ENCODE peak calls at places on chromosomes 13 and 19, in seven cellular contexts. I, X, B, Y, T, Z and C are unnamed samples.
A peak's percentile ranks its signal among the peaks of the same experiment; 100 is the strongest.

GRCh38 chr13:44302233-44302632 is 71.4 kb upstream of the SERP2 start:
- DNase-seq in Y (no peak), I (no peak), X (no peak), B (no peak), T (no peak), Z (no peak), C (no peak)

GRCh38 chr13:23622991-23623390 is 52.8 kb downstream of the TNFRSF19 start:
- DNase-seq in T (no peak), Z (no peak), Y (no peak), I (no peak), B (no peak), X (no peak), C (no peak)

GRCh38 chr19:52981329-52981728 is 18.6 kb upstream of the ZNF816 start:
- DNase-seq in I (peak; percentile 39), B (no peak), Y (no peak), T (no peak), Z (no peak), X (no peak), C (no peak)

GRCh38 chr13:59715591-59715990 is 448.1 kb downstream of the DIAPH3 start:
- DNase-seq in X (no peak), Y (no peak), T (peak; percentile 36), I (no peak), B (no peak), Z (no peak), C (no peak)

GRCh38 chr13:73975767-73976166 is 158.4 kb downstream of the KLF12 start:
- DNase-seq in Y (no peak), X (no peak), I (no peak), Z (no peak), T (no peak), B (no peak), C (no peak)

GRCh38 chr13:74115138-74115537 is 19.1 kb downstream of the KLF12 start:
- DNase-seq in I (no peak), B (no peak), T (no peak), Z (no peak), X (no peak), Y (no peak), C (no peak)

GRCh38 chr13:56424246-56424645 is 716.5 kb upstream of the PRR20A start:
- DNase-seq in B (no peak), Z (no peak), I (no peak), X (no peak), T (no peak), Y (no peak), C (no peak)

GRCh38 chr13:43838909-43839308 is 40.6 kb downstream of the CCDC122 start:
- DNase-seq in Y (no peak), T (no peak), Z (no peak), X (no peak), I (no peak), B (no peak), C (no peak)

GRCh38 chr13:105363747-105364177 is 1171.7 kb downstream of the EFNB2 start:
- DNase-seq in Y (no peak), T (no peak), X (no peak), B (no peak), Z (peak; percentile 61), I (no peak), C (no peak)

GRCh38 chr13:36251528-36251927 is 37.2 kb upstream of the SOHLH2 start:
- DNase-seq in Y (no peak), T (peak; percentile 13), I (no peak), B (no peak), Z (no peak), X (no peak), C (no peak)

GRCh38 chr13:110103026-110103425 is 203.9 kb downstream of the COL4A1 start:
- DNase-seq in X (no peak), I (no peak), Y (no peak), Z (no peak), B (no peak), T (no peak), C (no peak)

GRCh38 chr19:932647-933552 is 7.1 kb downstream of the ARID3A start:
- DNase-seq in Y (no peak), I (peak; percentile 76), B (peak; percentile 47), Z (no peak), X (peak; percentile 71), T (no peak), C (peak; percentile 63)

GRCh38 chr19:20858218-20858617 is 64.8 kb upstream of the ZNF85 start:
- DNase-seq in Y (no peak), Z (no peak), I (peak; percentile 41), B (no peak), T (no peak), X (no peak), C (no peak)

GRCh38 chr13:67229438-67230242 is 496 bp downstream of the PCDH9 start:
- DNase-seq in Z (no peak), B (peak; percentile 2), Y (no peak), T (peak; percentile 72), X (no peak), I (no peak), C (no peak)

GRCh38 chr19:45136507-45137178 is 24.1 kb downstream of the NKPD1 start:
- DNase-seq in I (no peak), Z (no peak), T (peak; percentile 63), Y (no peak), B (no peak), X (no peak), C (no peak)

GRCh38 chr13:93984876-93985275 is 494.6 kb downstream of the DCT start:
- DNase-seq in I (peak; percentile 38), T (no peak), B (no peak), Y (no peak), Z (no peak), X (no peak), C (no peak)

GRCh38 chr19:17577698-17578097 is 22.2 kb downstream of the COLGALT1 start:
- DNase-seq in B (no peak), I (peak; percentile 55), Y (no peak), X (no peak), Z (no peak), T (no peak), C (no peak)

GRCh38 chr13:80677227-80677626 is 336.3 kb upstream of the SPRY2 start:
- DNase-seq in Z (no peak), B (no peak), X (no peak), T (no peak), I (no peak), Y (no peak), C (no peak)

GRCh38 chr13:111789420-111789819 is 277.5 kb upstream of the SOX1 start:
- DNase-seq in T (no peak), X (no peak), I (no peak), B (no peak), Y (no peak), Z (no peak), C (peak; percentile 33)

GRCh38 chr13:52955505-52955904 is 73.1 kb upstream of the OLFM4 start:
- DNase-seq in T (no peak), X (no peak), Z (no peak), Y (no peak), B (no peak), I (peak; percentile 76), C (no peak)

GRCh38 chr19:31316201-31316951 is 32.9 kb downstream of the TSHZ3 start:
- DNase-seq in Y (no peak), Z (no peak), X (no peak), I (no peak), T (no peak), B (no peak), C (no peak)

GRCh38 chr13:98529171-98529570 is 47.7 kb downstream of the STK24 start:
- DNase-seq in B (no peak), Z (no peak), I (no peak), X (no peak), T (no peak), Y (no peak), C (peak; percentile 26)

GRCh38 chr19:55452381-55453325 is 8.8 kb downstream of the ISOC2 start:
- DNase-seq in X (peak; percentile 49), B (no peak), I (peak; percentile 93), T (peak; percentile 97), Z (peak; percentile 88), Y (peak; percentile 93), C (peak; percentile 56)

GRCh38 chr19:18091217-18091608 is 4.5 kb upstream of the IL12RB1 start:
- DNase-seq in B (peak; percentile 82), T (no peak), X (peak; percentile 61), I (no peak), Y (no peak), Z (no peak), C (peak; percentile 94)

GRCh38 chr19:57171551-57172081 is 4.3 kb upstream of the DUXA start:
- DNase-seq in I (peak; percentile 75), X (no peak), T (peak; percentile 65), B (peak; percentile 58), Y (no peak), Z (no peak), C (no peak)

GRCh38 chr13:114119196-114119595 is 13.2 kb downstream of the RASA3 start:
- DNase-seq in Y (no peak), Z (no peak), X (no peak), I (peak; percentile 94), B (no peak), T (no peak), C (no peak)

GRCh38 chr13:20654156-20654555 is 49.3 kb upstream of the IL17D start:
- DNase-seq in I (no peak), B (no peak), Y (no peak), X (no peak), Z (no peak), T (no peak), C (no peak)

GRCh38 chr19:52946322-52947310 is 16.1 kb downstream of the ZNF816 start:
- DNase-seq in Z (no peak), Y (no peak), X (peak; percentile 87), I (peak; percentile 99), B (no peak), T (peak; percentile 86), C (no peak)

GRCh38 chr13:62280590-62280989 is 864.9 kb upstream of the PCDH20 start:
- DNase-seq in I (no peak), Y (no peak), X (no peak), T (no peak), Z (no peak), B (no peak), C (no peak)

GRCh38 chr13:91312324-91312723 is 35.2 kb upstream of the MIR17HG start:
- DNase-seq in T (no peak), Y (no peak), X (no peak), B (no peak), I (no peak), Z (no peak), C (no peak)

GRCh38 chr13:48816696-48817095 is 159.0 kb upstream of the FNDC3A start:
- DNase-seq in Y (no peak), X (no peak), T (no peak), Z (no peak), B (no peak), I (no peak), C (no peak)

GRCh38 chr19:6833166-6833790 is 54.1 kb upstream of the ADGRE1 start:
- DNase-seq in T (no peak), I (no peak), Z (no peak), X (no peak), B (no peak), Y (no peak), C (peak; percentile 40)

GRCh38 chr19:33239223-33239975 is 13.7 kb upstream of the SLC7A10 start:
- DNase-seq in I (no peak), Y (no peak), B (no peak), X (no peak), T (no peak), Z (no peak), C (no peak)

GRCh38 chr13:44306401-44307192 is 67.0 kb upstream of the SERP2 start:
- DNase-seq in T (peak; percentile 76), I (peak; percentile 60), Y (no peak), Z (peak; percentile 51), X (peak; percentile 77), B (no peak), C (peak; percentile 52)

GRCh38 chr13:26017932-26018690 is 33.7 kb downstream of the SHISA2 start:
- DNase-seq in Y (no peak), B (no peak), I (no peak), T (no peak), Z (no peak), X (no peak), C (no peak)

GRCh38 chr13:26992951-26993490 is 178.6 kb downstream of the USP12 start:
- DNase-seq in B (no peak), T (peak; percentile 12), Z (no peak), Y (no peak), X (no peak), I (no peak), C (no peak)

GRCh38 chr19:49837009-49837310 is 14.0 kb upstream of the PTOV1 start:
- DNase-seq in Y (no peak), X (no peak), I (no peak), B (no peak), Z (no peak), T (no peak), C (no peak)

GRCh38 chr13:88648598-88649373 is 977.6 kb downstream of the SLITRK5 start:
- DNase-seq in X (no peak), T (no peak), B (no peak), Y (no peak), Z (no peak), I (no peak), C (no peak)